ENCODE peak calls at places on chromosomes 16 and 17, in five cellular contexts. G is nucleus accumbens; E is GM23248; B is effector memory CD8-positive, alpha-beta T cell; W is T-helper 17 cell. U is an unnamed sample.

GRCh38 chr17:77304051-77304745 is 163.4 kb downstream of the SEC14L1 start:
- DNase-seq in G (no peak), E (peak), B (no peak), W (no peak), U (no peak)

GRCh38 chr17:34307110-34307509 is 12.1 kb upstream of the CCL8 start:
- DNase-seq in G (no peak), E (peak), B (no peak), W (no peak), U (peak)

GRCh38 chr17:61749823-61750404 is 113.4 kb downstream of the BRIP1 start:
- DNase-seq in G (no peak), E (no peak), B (no peak), W (no peak), U (no peak)

GRCh38 chr16:29641561-29641960 is 21.5 kb upstream of the SPN start:
- DNase-seq in G (no peak), E (no peak), B (no peak), W (no peak), U (no peak)

GRCh38 chr17:43401293-43401692 is 2.5 kb downstream of the ARL4D start:
- DNase-seq in G (no peak), E (peak), B (no peak), W (no peak), U (no peak)

GRCh38 chr17:47281246-47281645 is 27.6 kb downstream of the ITGB3 start:
- DNase-seq in G (no peak), E (no peak), B (no peak), W (no peak), U (no peak)

GRCh38 chr17:74118504-74118903 is 85.0 kb upstream of the RPL38 start:
- DNase-seq in G (no peak), E (no peak), B (no peak), W (no peak), U (no peak)

GRCh38 chr16:23310217-23310616 is 8.1 kb downstream of the SCNN1B start:
- DNase-seq in G (no peak), E (no peak), B (no peak), W (no peak), U (no peak)

GRCh38 chr17:42659079-42659931 is at the start of gene TUBG2:
- DNase-seq in G (peak), E (peak), B (peak), W (peak), U (peak)

GRCh38 chr17:59853168-59853918 is 39.4 kb downstream of the TUBD1 start:
- DNase-seq in G (no peak), E (peak), B (no peak), W (peak), U (no peak)

GRCh38 chr16:3063617-3064389 is 1.6 kb upstream of the IL32 start:
- DNase-seq in G (no peak), E (no peak), B (no peak), W (no peak), U (no peak)

GRCh38 chr17:66076546-66077190 is 115.3 kb downstream of the CEP112 start:
- DNase-seq in G (no peak), E (peak), B (no peak), W (no peak), U (peak)

GRCh38 chr17:19309701-19310100 is 52.8 kb downstream of the B9D1 start:
- DNase-seq in G (no peak), E (no peak), B (no peak), W (no peak), U (no peak)

GRCh38 chr17:50904522-50905459 is 38.6 kb upstream of the TOB1 start:
- DNase-seq in G (no peak), E (peak), B (no peak), W (no peak), U (no peak)

GRCh38 chr17:39929657-39930407 is 2.3 kb downstream of the LRRC3C start:
- DNase-seq in G (no peak), E (peak), B (no peak), W (no peak), U (no peak)

GRCh38 chr17:1813088-1813487 is 16.6 kb downstream of the SMYD4 start:
- DNase-seq in G (no peak), E (peak), B (no peak), W (no peak), U (no peak)

GRCh38 chr17:6098466-6099180 is 28.4 kb downstream of the WSCD1 start:
- DNase-seq in G (no peak), E (no peak), B (no peak), W (no peak), U (peak)

GRCh38 chr16:25988882-25989281 is 297.1 kb downstream of the HS3ST4 start:
- DNase-seq in G (no peak), E (no peak), B (no peak), W (no peak), U (no peak)

GRCh38 chr17:37392024-37392590 is 14.5 kb downstream of the ACACA start:
- DNase-seq in G (no peak), E (peak), B (no peak), W (no peak), U (no peak)

GRCh38 chr17:20294120-20294519 is 173.2 kb downstream of the LGALS9B start:
- DNase-seq in G (no peak), E (no peak), B (no peak), W (no peak), U (no peak)

GRCh38 chr17:80107231-80108021 is 6.0 kb downstream of the GAA start:
- DNase-seq in G (no peak), E (no peak), B (no peak), W (no peak), U (no peak)

U was measured in heart right ventricle.